ENCODE peak calls at places on chromosomes 6 and 20, in five cellular contexts. One of them, this sample, is unnamed.

GRCh38 chr6:16163066-16163465 is 34.2 kb downstream of the MYLIP start:
- DNase-seq in CD8-positive, alpha-beta T cell: no peak
- DNase-seq in transverse colon: no peak
- DNase-seq in heart right ventricle: no peak
- DNase-seq in HepG2: no peak
- DNase-seq in this sample: no peak

GRCh38 chr6:151494235-151494950 is 576 bp downstream of the CCDC170 start:
- DNase-seq in heart right ventricle: peak
- DNase-seq in transverse colon: no peak
- DNase-seq in CD8-positive, alpha-beta T cell: no peak
- DNase-seq in HepG2: peak
- DNase-seq in this sample: no peak

GRCh38 chr20:53032021-53033001 is 60.2 kb downstream of the TSHZ2 start:
- DNase-seq in CD8-positive, alpha-beta T cell: no peak
- DNase-seq in heart right ventricle: no peak
- DNase-seq in HepG2: no peak
- DNase-seq in transverse colon: no peak
- DNase-seq in this sample: no peak

GRCh38 chr20:8581451-8582183 is 449.6 kb downstream of the PLCB1 start:
- DNase-seq in transverse colon: no peak
- DNase-seq in HepG2: no peak
- DNase-seq in CD8-positive, alpha-beta T cell: no peak
- DNase-seq in heart right ventricle: no peak
- DNase-seq in this sample: no peak

GRCh38 chr20:36526521-36527011 is 14.8 kb upstream of the MYL9 start:
- DNase-seq in HepG2: no peak
- DNase-seq in CD8-positive, alpha-beta T cell: no peak
- DNase-seq in heart right ventricle: no peak
- DNase-seq in transverse colon: no peak
- DNase-seq in this sample: no peak

GRCh38 chr6:27255866-27256265 is 8.4 kb downstream of the PRSS16 start:
- DNase-seq in heart right ventricle: no peak
- DNase-seq in transverse colon: no peak
- DNase-seq in CD8-positive, alpha-beta T cell: no peak
- DNase-seq in HepG2: no peak
- DNase-seq in this sample: no peak

GRCh38 chr6:127176175-127176574 is 57.7 kb downstream of the RSPO3 start:
- DNase-seq in HepG2: no peak
- DNase-seq in CD8-positive, alpha-beta T cell: no peak
- DNase-seq in transverse colon: no peak
- DNase-seq in heart right ventricle: no peak
- DNase-seq in this sample: no peak

GRCh38 chr6:150025201-150025917 is at the start of gene RAET1L:
- DNase-seq in HepG2: no peak
- DNase-seq in heart right ventricle: peak
- DNase-seq in CD8-positive, alpha-beta T cell: no peak
- DNase-seq in transverse colon: peak
- DNase-seq in this sample: no peak

GRCh38 chr20:40797425-40797824 is 108.4 kb upstream of the MAFB start:
- DNase-seq in heart right ventricle: no peak
- DNase-seq in CD8-positive, alpha-beta T cell: no peak
- DNase-seq in transverse colon: no peak
- DNase-seq in HepG2: peak
- DNase-seq in this sample: no peak

GRCh38 chr20:49775229-49775693 is 37.4 kb upstream of the SLC9A8 start:
- DNase-seq in heart right ventricle: peak
- DNase-seq in CD8-positive, alpha-beta T cell: no peak
- DNase-seq in HepG2: peak
- DNase-seq in transverse colon: peak
- DNase-seq in this sample: no peak

GRCh38 chr20:15523431-15523830 is 1049.8 kb downstream of the KIF16B start:
- DNase-seq in HepG2: no peak
- DNase-seq in CD8-positive, alpha-beta T cell: no peak
- DNase-seq in transverse colon: no peak
- DNase-seq in heart right ventricle: no peak
- DNase-seq in this sample: no peak

GRCh38 chr6:145735356-145736165 is at the start of gene EPM2A:
- DNase-seq in transverse colon: peak
- DNase-seq in HepG2: peak
- DNase-seq in heart right ventricle: peak
- DNase-seq in CD8-positive, alpha-beta T cell: peak
- DNase-seq in this sample: peak

GRCh38 chr20:57582432-57583288 is 21.8 kb downstream of the PCK1 start:
- DNase-seq in HepG2: peak
- DNase-seq in transverse colon: no peak
- DNase-seq in heart right ventricle: peak
- DNase-seq in CD8-positive, alpha-beta T cell: no peak
- DNase-seq in this sample: no peak

GRCh38 chr20:47306755-47307370 is 49.6 kb downstream of the ZMYND8 start:
- DNase-seq in transverse colon: no peak
- DNase-seq in CD8-positive, alpha-beta T cell: no peak
- DNase-seq in heart right ventricle: no peak
- DNase-seq in HepG2: no peak
- DNase-seq in this sample: no peak

GRCh38 chr6:67210450-67210849 is 1424.6 kb upstream of the ADGRB3 start:
- DNase-seq in transverse colon: no peak
- DNase-seq in heart right ventricle: no peak
- DNase-seq in CD8-positive, alpha-beta T cell: no peak
- DNase-seq in HepG2: no peak
- DNase-seq in this sample: no peak

GRCh38 chr20:31278178-31278577 is 20.7 kb downstream of the DEFB115 start:
- DNase-seq in heart right ventricle: no peak
- DNase-seq in CD8-positive, alpha-beta T cell: no peak
- DNase-seq in transverse colon: no peak
- DNase-seq in HepG2: no peak
- DNase-seq in this sample: no peak

GRCh38 chr6:26250806-26251075 is 114.3 kb upstream of the BTN3A2 start:
- DNase-seq in HepG2: no peak
- DNase-seq in CD8-positive, alpha-beta T cell: peak
- DNase-seq in heart right ventricle: no peak
- DNase-seq in transverse colon: peak
- DNase-seq in this sample: no peak

GRCh38 chr6:15945593-15946159 is 183.2 kb upstream of the MYLIP start:
- DNase-seq in transverse colon: no peak
- DNase-seq in HepG2: no peak
- DNase-seq in CD8-positive, alpha-beta T cell: no peak
- DNase-seq in heart right ventricle: no peak
- DNase-seq in this sample: no peak

GRCh38 chr6:5175195-5175594 is 85.6 kb downstream of the LYRM4 start:
- DNase-seq in CD8-positive, alpha-beta T cell: no peak
- DNase-seq in heart right ventricle: no peak
- DNase-seq in transverse colon: no peak
- DNase-seq in HepG2: no peak
- DNase-seq in this sample: no peak

GRCh38 chr6:20463396-20463795 is 61.7 kb downstream of the E2F3 start:
- DNase-seq in transverse colon: no peak
- DNase-seq in heart right ventricle: no peak
- DNase-seq in HepG2: no peak
- DNase-seq in CD8-positive, alpha-beta T cell: no peak
- DNase-seq in this sample: peak

GRCh38 chr6:6654599-6655575 is 66.4 kb downstream of the LY86 start:
- DNase-seq in transverse colon: no peak
- DNase-seq in HepG2: no peak
- DNase-seq in heart right ventricle: no peak
- DNase-seq in CD8-positive, alpha-beta T cell: no peak
- DNase-seq in this sample: no peak

GRCh38 chr6:7652957-7653356 is 63.0 kb downstream of the SNRNP48 start:
- DNase-seq in transverse colon: no peak
- DNase-seq in heart right ventricle: no peak
- DNase-seq in CD8-positive, alpha-beta T cell: no peak
- DNase-seq in HepG2: no peak
- DNase-seq in this sample: no peak

DNA sequence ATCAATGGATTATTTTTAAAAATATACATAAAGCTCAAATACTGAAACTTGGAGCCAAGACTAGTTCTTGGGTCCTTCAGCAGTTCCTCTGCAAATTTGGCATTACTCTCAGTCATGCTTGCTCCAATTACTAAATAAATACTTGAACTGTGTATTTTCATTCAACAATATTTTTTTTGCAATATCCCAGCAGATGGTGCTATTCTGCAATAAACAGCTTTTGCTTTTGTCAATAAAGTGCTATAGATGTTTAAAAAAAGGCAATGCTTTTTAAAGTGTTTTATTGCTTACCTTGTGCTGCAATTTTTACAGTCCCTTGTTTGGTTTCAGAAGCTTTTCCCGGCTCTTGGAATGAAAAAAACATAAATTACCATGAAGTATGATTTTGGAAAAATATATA is 243.4 kb downstream of the TRDN start:
- DNase-seq in transverse colon: no peak
- DNase-seq in HepG2: peak
- DNase-seq in CD8-positive, alpha-beta T cell: no peak
- DNase-seq in heart right ventricle: no peak
- DNase-seq in this sample: no peak
- TF ChIP-seq CTCF in transverse colon: no peak
- TF ChIP-seq CTCF in HepG2: peak
- TF ChIP-seq CTCF in CD8-positive, alpha-beta T cell: no peak
- TF ChIP-seq CTCF in heart right ventricle: peak
- TF ChIP-seq CTCF in this sample: no peak

DNA sequence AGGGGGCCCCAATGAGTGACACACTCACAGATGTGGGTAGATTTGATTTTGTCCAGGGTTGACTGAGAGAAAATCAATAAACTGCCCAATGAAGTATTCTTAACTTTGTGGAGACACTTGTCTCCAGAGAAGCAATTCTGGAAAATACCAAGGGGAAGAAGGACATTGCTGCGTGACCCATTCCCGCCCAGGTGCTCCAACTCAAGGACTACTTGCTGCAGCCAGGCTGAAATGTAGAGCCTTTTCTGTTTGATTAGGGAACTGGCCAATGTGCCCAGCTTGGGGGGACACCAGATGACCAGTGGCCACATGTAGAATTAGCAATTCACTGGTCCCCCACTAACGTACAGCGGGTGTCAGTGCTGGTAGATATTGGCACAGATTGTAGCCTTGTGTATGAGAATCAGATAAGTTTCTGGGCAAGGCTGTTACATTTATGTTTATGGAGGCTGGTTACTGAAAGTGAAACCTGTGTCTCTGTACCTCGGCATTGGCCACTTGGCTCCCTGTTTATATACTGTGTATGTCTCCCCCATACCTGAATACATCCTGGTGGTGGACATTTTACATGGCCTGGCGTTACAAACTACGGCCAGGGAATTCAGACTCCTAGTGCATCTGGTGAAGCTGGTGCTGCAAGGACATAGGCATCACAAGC is 32.3 kb downstream of the HDDC2 start:
- DNase-seq in heart right ventricle: no peak
- DNase-seq in transverse colon: no peak
- DNase-seq in CD8-positive, alpha-beta T cell: no peak
- DNase-seq in HepG2: no peak
- DNase-seq in this sample: no peak
- H3K4me3 ChIP-seq in heart right ventricle: no peak
- H3K4me3 ChIP-seq in transverse colon: no peak
- H3K4me3 ChIP-seq in CD8-positive, alpha-beta T cell: no peak
- H3K4me3 ChIP-seq in HepG2: no peak
- H3K4me3 ChIP-seq in this sample: no peak

GRCh38 chr6:119152187-119152586 is 73.7 kb upstream of the FAM184A start:
- DNase-seq in heart right ventricle: no peak
- DNase-seq in CD8-positive, alpha-beta T cell: no peak
- DNase-seq in HepG2: no peak
- DNase-seq in transverse colon: no peak
- DNase-seq in this sample: no peak

GRCh38 chr6:119148102-119148824 is 69.8 kb upstream of the FAM184A start:
- DNase-seq in CD8-positive, alpha-beta T cell: no peak
- DNase-seq in transverse colon: no peak
- DNase-seq in heart right ventricle: no peak
- DNase-seq in HepG2: peak
- DNase-seq in this sample: no peak

GRCh38 chr6:119147101-119148053 is 68.9 kb upstream of the FAM184A start:
- DNase-seq in heart right ventricle: no peak
- DNase-seq in HepG2: peak
- DNase-seq in transverse colon: peak
- DNase-seq in CD8-positive, alpha-beta T cell: no peak
- DNase-seq in this sample: peak

GRCh38 chr6:119145111-119145510 is 66.6 kb upstream of the FAM184A start:
- DNase-seq in transverse colon: no peak
- DNase-seq in CD8-positive, alpha-beta T cell: no peak
- DNase-seq in heart right ventricle: no peak
- DNase-seq in HepG2: no peak
- DNase-seq in this sample: no peak

DNA sequence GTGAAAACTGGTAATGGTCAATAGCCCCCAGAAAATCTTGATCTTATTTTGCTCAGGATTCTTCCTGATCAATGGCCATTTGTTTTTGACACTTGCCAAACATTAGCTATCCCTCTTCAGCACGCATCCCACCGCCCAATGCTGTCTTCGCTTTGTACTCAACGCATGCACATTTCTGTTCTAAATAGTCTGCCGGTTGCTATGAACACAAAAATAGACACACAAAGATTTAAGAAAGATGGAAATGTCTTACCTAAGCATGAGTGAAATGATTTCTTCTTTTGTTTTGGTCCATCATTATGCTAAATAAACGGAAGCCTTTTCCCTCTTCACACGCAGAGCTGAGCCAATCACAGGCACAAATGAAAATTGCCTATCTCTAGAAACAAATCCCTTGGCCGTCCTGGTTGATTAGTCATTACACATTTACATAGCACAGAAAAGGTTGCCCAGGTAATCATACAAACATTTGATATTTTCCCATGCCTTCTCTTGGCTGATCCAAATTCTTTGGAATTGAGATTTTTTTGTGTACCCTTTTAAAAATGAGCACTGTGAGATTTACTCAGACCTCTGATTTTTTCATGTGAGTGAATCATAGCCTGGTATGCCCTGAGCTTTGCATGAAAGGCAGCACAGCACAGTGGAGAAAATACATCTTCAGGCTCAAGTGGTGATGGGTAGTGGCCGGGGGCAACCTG is 70.5 kb upstream of the FAM184A start:
- DNase-seq in CD8-positive, alpha-beta T cell: no peak
- DNase-seq in transverse colon: no peak
- DNase-seq in heart right ventricle: no peak
- DNase-seq in HepG2: no peak
- DNase-seq in this sample: no peak
- TF ChIP-seq CTCF in CD8-positive, alpha-beta T cell: no peak
- TF ChIP-seq CTCF in transverse colon: no peak
- TF ChIP-seq CTCF in heart right ventricle: no peak
- TF ChIP-seq CTCF in HepG2: no peak
- TF ChIP-seq CTCF in this sample: no peak

GRCh38 chr6:108118791-108119211 is 44.3 kb upstream of the OSTM1 start:
- DNase-seq in HepG2: no peak
- DNase-seq in CD8-positive, alpha-beta T cell: peak
- DNase-seq in transverse colon: no peak
- DNase-seq in heart right ventricle: no peak
- DNase-seq in this sample: no peak
- H3K4me3 ChIP-seq in HepG2: no peak
- H3K4me3 ChIP-seq in CD8-positive, alpha-beta T cell: peak
- H3K4me3 ChIP-seq in transverse colon: no peak
- H3K4me3 ChIP-seq in heart right ventricle: peak
- H3K4me3 ChIP-seq in this sample: peak

This sample was measured in GM12864.